ENCODE peak calls at places on chromosomes 4 and X, in five cellular contexts. One of them, this sample, is unnamed.

GRCh38 chrX:112851161-112851779 is 10.6 kb upstream of the AMOT start:
- DNase-seq in thoracic aorta: no peak
- DNase-seq in fibroblast of lung: no peak
- DNase-seq in tibial artery: no peak
- DNase-seq in sigmoid colon: no peak
- DNase-seq in this sample: no peak

GRCh38 chr4:6404611-6405416 is 67.6 kb downstream of the PPP2R2C start:
- DNase-seq in thoracic aorta: no peak
- DNase-seq in fibroblast of lung: no peak
- DNase-seq in tibial artery: no peak
- DNase-seq in sigmoid colon: no peak
- DNase-seq in this sample: no peak

GRCh38 chr4:34108456-34108855 is 2135.9 kb downstream of the ARAP2 start:
- DNase-seq in thoracic aorta: no peak
- DNase-seq in fibroblast of lung: peak; percentile 23
- DNase-seq in tibial artery: no peak
- DNase-seq in sigmoid colon: no peak
- DNase-seq in this sample: no peak

GRCh38 chr4:73434311-73434710 is 1.7 kb upstream of the AFP start:
- DNase-seq in thoracic aorta: no peak
- DNase-seq in fibroblast of lung: peak; percentile 24
- DNase-seq in tibial artery: no peak
- DNase-seq in sigmoid colon: no peak
- DNase-seq in this sample: no peak

GRCh38 chrX:1231850-1232505 is 19.5 kb upstream of the CRLF2 start:
- DNase-seq in thoracic aorta: no peak
- DNase-seq in fibroblast of lung: no peak
- DNase-seq in tibial artery: peak; percentile 19
- DNase-seq in sigmoid colon: peak; percentile 9
- DNase-seq in this sample: no peak

GRCh38 chr4:127778102-127778501 is 4.0 kb upstream of the HSPA4L start:
- DNase-seq in thoracic aorta: no peak
- DNase-seq in fibroblast of lung: no peak
- DNase-seq in tibial artery: no peak
- DNase-seq in sigmoid colon: no peak
- DNase-seq in this sample: no peak

GRCh38 chr4:37279894-37280592 is 35.5 kb downstream of the NWD2 start:
- DNase-seq in thoracic aorta: no peak
- DNase-seq in fibroblast of lung: no peak
- DNase-seq in tibial artery: no peak
- DNase-seq in sigmoid colon: no peak
- DNase-seq in this sample: no peak

GRCh38 chr4:7854697-7855370 is 84.8 kb downstream of the AFAP1 start:
- DNase-seq in thoracic aorta: no peak
- DNase-seq in fibroblast of lung: no peak
- DNase-seq in tibial artery: no peak
- DNase-seq in sigmoid colon: peak; percentile 26
- DNase-seq in this sample: no peak

GRCh38 chr4:38095691-38096090 is 135.5 kb downstream of the PTTG2 start:
- DNase-seq in thoracic aorta: no peak
- DNase-seq in fibroblast of lung: no peak
- DNase-seq in tibial artery: no peak
- DNase-seq in sigmoid colon: no peak
- DNase-seq in this sample: no peak

GRCh38 chr4:147975902-147976301 is 244.0 kb downstream of the ARHGAP10 start:
- DNase-seq in thoracic aorta: no peak
- DNase-seq in fibroblast of lung: no peak
- DNase-seq in tibial artery: no peak
- DNase-seq in sigmoid colon: no peak
- DNase-seq in this sample: no peak

GRCh38 chrX:132908891-132909290 is 49.5 kb downstream of the HS6ST2 start:
- DNase-seq in thoracic aorta: no peak
- DNase-seq in fibroblast of lung: no peak
- DNase-seq in tibial artery: no peak
- DNase-seq in sigmoid colon: no peak
- DNase-seq in this sample: peak; percentile 54
- H3K4me3 ChIP-seq in thoracic aorta: no peak overlapping the region
- H3K4me3 ChIP-seq in fibroblast of lung: no peak overlapping the region
- H3K4me3 ChIP-seq in tibial artery: no peak overlapping the region
- H3K4me3 ChIP-seq in sigmoid colon: no peak overlapping the region
- H3K4me3 ChIP-seq in this sample: no peak overlapping the region

GRCh38 chr4:138898282-138898681 is 117.3 kb upstream of the NOCT start:
- DNase-seq in thoracic aorta: no peak
- DNase-seq in fibroblast of lung: peak; percentile 40
- DNase-seq in tibial artery: no peak
- DNase-seq in sigmoid colon: no peak
- DNase-seq in this sample: no peak
- H3K9me3 ChIP-seq in thoracic aorta: no peaks in the 10 kb centered on the region
- H3K9me3 ChIP-seq in fibroblast of lung: no peaks in the 10 kb centered on the region
- H3K9me3 ChIP-seq in tibial artery: no peaks in the 10 kb centered on the region
- H3K9me3 ChIP-seq in sigmoid colon: no peaks in the 10 kb centered on the region
- H3K9me3 ChIP-seq in this sample: no peaks in the 10 kb centered on the region

DNA sequence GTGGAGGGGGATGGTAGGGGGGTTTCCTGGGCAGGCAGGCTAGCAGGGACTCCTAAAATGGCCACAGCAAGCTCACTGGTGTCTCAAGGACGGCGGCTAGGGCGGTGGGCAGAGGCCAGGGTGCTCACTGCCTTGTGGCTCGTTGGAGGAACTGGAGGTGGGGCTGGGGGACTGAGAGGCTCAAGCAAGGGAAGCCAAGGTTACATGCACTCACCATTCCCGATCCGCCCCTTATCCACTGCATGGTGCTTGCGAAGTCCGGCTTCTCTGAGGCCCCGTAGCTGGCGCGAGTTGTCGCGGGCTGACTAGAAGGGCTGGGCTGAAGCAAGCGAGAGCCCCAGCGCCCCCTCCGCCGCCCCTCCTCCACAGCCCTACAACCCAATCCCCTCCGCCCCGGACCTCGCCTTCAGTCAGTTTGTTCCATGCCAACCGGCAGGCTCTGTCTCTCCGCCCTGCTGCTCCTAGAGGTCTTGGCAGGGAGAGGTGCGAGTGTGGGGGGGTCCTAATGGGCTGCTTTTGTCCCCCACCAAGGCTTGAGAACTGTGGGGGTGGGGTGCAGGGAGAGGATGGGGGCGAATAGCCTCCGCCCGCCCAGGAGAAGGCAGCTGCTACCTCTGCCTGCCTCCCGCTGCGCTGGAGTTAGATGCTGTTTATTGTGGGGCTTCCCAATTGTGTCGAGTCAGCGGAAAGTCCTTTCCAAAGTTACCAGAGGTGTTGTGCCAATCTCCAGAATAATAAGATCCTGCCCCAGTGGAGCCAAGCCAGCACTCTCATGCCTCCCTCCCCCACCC is at the start of gene ARHGEF9:
- DNase-seq in thoracic aorta: no peak
- DNase-seq in fibroblast of lung: peak; percentile 29
- DNase-seq in tibial artery: peak; percentile 60
- DNase-seq in sigmoid colon: peak; percentile 68
- DNase-seq in this sample: peak; percentile 1
- H3K4me3 ChIP-seq in thoracic aorta: peak within 1 kb of the TSS; percentile 80
- H3K4me3 ChIP-seq in fibroblast of lung: peak within 1 kb of the TSS; percentile 54
- H3K4me3 ChIP-seq in tibial artery: peak within 1 kb of the TSS; percentile 60
- H3K4me3 ChIP-seq in sigmoid colon: peak within 1 kb of the TSS; percentile 52
- H3K4me3 ChIP-seq in this sample: no peak within 1 kb of the TSS

GRCh38 chr4:51858605-51859211 is 15.8 kb downstream of the DCUN1D4 start:
- DNase-seq in thoracic aorta: no peak
- DNase-seq in fibroblast of lung: peak; percentile 78
- DNase-seq in tibial artery: no peak
- DNase-seq in sigmoid colon: no peak
- DNase-seq in this sample: no peak
- H3K9me3 ChIP-seq in thoracic aorta: no peaks in the 10 kb centered on the region
- H3K9me3 ChIP-seq in fibroblast of lung: no peaks in the 10 kb centered on the region
- H3K9me3 ChIP-seq in tibial artery: no peaks in the 10 kb centered on the region
- H3K9me3 ChIP-seq in sigmoid colon: no peaks in the 10 kb centered on the region
- H3K9me3 ChIP-seq in this sample: no peaks in the 10 kb centered on the region

GRCh38 chr4:54852602-54853001 is 194.8 kb downstream of the KIT start:
- DNase-seq in thoracic aorta: no peak
- DNase-seq in fibroblast of lung: no peak
- DNase-seq in tibial artery: no peak
- DNase-seq in sigmoid colon: no peak
- DNase-seq in this sample: no peak
- H3K4me3 ChIP-seq in thoracic aorta: no peak overlapping the region
- H3K4me3 ChIP-seq in fibroblast of lung: no peak overlapping the region
- H3K4me3 ChIP-seq in tibial artery: no peak overlapping the region
- H3K4me3 ChIP-seq in sigmoid colon: no peak overlapping the region
- H3K4me3 ChIP-seq in this sample: no peak overlapping the region

DNA sequence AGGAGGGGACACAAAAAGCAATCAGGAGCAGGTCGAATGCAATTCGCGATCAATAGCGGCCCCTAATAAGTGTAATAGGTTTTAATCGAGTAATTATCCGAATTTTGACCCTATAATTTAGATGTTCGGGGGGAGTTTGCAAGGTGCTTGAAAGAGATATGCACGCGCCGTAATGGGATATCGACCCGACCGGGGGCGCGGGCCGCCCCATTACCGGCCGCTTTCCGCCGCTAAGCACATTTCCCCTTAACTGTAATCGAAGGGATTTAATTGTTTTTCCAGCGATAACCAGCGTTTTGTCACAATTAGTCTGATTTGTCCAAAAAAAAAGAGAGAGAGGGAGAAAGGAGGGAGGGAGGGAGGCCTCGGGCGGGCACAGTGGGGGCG is 1.0 kb downstream of the NKX1-1 start:
- DNase-seq in thoracic aorta: no peak
- DNase-seq in fibroblast of lung: no peak
- DNase-seq in tibial artery: no peak
- DNase-seq in sigmoid colon: no peak
- DNase-seq in this sample: no peak
- H3K9me3 ChIP-seq in thoracic aorta: no peaks in the 10 kb centered on the region
- H3K9me3 ChIP-seq in fibroblast of lung: no peaks in the 10 kb centered on the region
- H3K9me3 ChIP-seq in tibial artery: no peaks in the 10 kb centered on the region
- H3K9me3 ChIP-seq in sigmoid colon: no peaks in the 10 kb centered on the region
- H3K9me3 ChIP-seq in this sample: no peaks in the 10 kb centered on the region

GRCh38 chrX:141724186-141724585 is 25.6 kb upstream of the SPANXD start:
- DNase-seq in thoracic aorta: no peak
- DNase-seq in fibroblast of lung: no peak
- DNase-seq in tibial artery: no peak
- DNase-seq in sigmoid colon: no peak
- DNase-seq in this sample: no peak
- H3K4me3 ChIP-seq in thoracic aorta: no peak overlapping the region
- H3K4me3 ChIP-seq in fibroblast of lung: no peak overlapping the region
- H3K4me3 ChIP-seq in tibial artery: no peak overlapping the region
- H3K4me3 ChIP-seq in sigmoid colon: no peak overlapping the region
- H3K4me3 ChIP-seq in this sample: no peak overlapping the region

DNA sequence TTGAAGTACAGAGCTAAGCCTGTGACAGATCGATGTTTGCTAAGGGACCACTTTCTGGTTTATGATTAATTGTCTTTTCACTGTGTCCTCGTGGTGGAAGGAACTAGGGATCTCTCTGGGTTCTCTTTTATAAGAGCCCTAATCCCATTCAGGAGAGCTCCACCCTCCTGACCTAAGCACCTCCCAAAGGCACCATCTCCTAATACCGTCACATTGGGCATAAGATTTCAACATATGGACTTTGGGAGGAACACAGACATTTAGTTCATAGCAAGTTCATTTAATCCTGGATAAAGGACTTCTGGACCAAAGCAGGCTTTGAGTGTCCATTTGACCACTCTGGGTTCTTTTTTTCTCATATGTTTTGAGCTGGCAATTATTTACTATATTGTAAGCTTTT is 136.9 kb upstream of the IL15 start:
- DNase-seq in thoracic aorta: no peak
- DNase-seq in fibroblast of lung: no peak
- DNase-seq in tibial artery: no peak
- DNase-seq in sigmoid colon: no peak
- DNase-seq in this sample: no peak
- H3K9me3 ChIP-seq in thoracic aorta: no peaks in the 10 kb centered on the region
- H3K9me3 ChIP-seq in fibroblast of lung: no peaks in the 10 kb centered on the region
- H3K9me3 ChIP-seq in tibial artery: no peaks in the 10 kb centered on the region
- H3K9me3 ChIP-seq in sigmoid colon: no peaks in the 10 kb centered on the region
- H3K9me3 ChIP-seq in this sample: no peaks in the 10 kb centered on the region

GRCh38 chr4:41145571-41146078 is 68.7 kb downstream of the APBB2 start:
- DNase-seq in thoracic aorta: no peak
- DNase-seq in fibroblast of lung: peak; percentile 54
- DNase-seq in tibial artery: no peak
- DNase-seq in sigmoid colon: no peak
- DNase-seq in this sample: peak; percentile 34

GRCh38 chr4:41142356-41142755 is 72.0 kb downstream of the APBB2 start:
- DNase-seq in thoracic aorta: no peak
- DNase-seq in fibroblast of lung: peak; percentile 26
- DNase-seq in tibial artery: peak; percentile 76
- DNase-seq in sigmoid colon: no peak
- DNase-seq in this sample: peak; percentile 53

GRCh38 chr4:41144812-41145211 is 69.5 kb downstream of the APBB2 start:
- DNase-seq in thoracic aorta: no peak
- DNase-seq in fibroblast of lung: no peak
- DNase-seq in tibial artery: no peak
- DNase-seq in sigmoid colon: no peak
- DNase-seq in this sample: no peak

GRCh38 chr4:41142946-41143720 is 71.2 kb downstream of the APBB2 start:
- DNase-seq in thoracic aorta: peak; percentile 26
- DNase-seq in fibroblast of lung: peak; percentile 97
- DNase-seq in tibial artery: peak; percentile 84
- DNase-seq in sigmoid colon: peak; percentile 88
- DNase-seq in this sample: peak; percentile 68

DNA sequence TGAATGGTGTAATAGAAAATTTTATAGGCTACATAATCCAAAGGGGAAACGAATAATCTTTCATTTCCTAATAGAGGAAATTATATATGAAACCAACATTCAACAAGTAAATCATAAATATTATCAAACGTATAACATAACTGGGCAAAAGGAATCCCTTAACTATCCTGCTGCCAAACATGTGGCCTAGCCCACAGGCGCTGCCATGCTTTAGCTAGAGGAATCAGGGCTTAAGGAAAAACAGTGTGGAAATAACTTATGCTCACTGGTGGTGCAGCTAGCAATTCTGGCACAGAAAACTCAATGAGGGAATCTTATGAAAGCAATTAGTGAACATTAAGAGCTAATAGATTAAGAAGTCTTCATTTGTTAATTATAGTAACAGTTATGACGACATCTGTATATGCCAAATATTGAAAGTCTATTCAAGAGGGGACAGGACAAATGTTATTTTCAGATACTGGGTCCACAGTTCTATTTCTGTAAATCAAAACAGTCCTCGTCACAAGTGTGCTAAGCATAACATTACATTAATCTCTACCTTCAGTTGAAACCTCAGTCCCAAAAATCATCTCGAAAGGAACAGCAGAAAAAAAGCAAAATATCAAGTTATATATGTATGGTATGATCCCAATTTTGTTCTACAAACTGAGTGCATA is 70.5 kb downstream of the APBB2 start:
- DNase-seq in thoracic aorta: no peak
- DNase-seq in fibroblast of lung: peak; percentile 52
- DNase-seq in tibial artery: no peak
- DNase-seq in sigmoid colon: no peak
- DNase-seq in this sample: peak; percentile 27
- H3K4me3 ChIP-seq in thoracic aorta: peak overlapping the region; percentile 60
- H3K4me3 ChIP-seq in fibroblast of lung: peak overlapping the region; percentile 51
- H3K4me3 ChIP-seq in tibial artery: peak overlapping the region; percentile 16
- H3K4me3 ChIP-seq in sigmoid colon: no peak overlapping the region
- H3K4me3 ChIP-seq in this sample: no peak overlapping the region

GRCh38 chr4:58064618-58065017 is 954.4 kb upstream of the IGFBP7 start:
- DNase-seq in thoracic aorta: no peak
- DNase-seq in fibroblast of lung: no peak
- DNase-seq in tibial artery: no peak
- DNase-seq in sigmoid colon: no peak
- DNase-seq in this sample: no peak
- H3K9me3 ChIP-seq in thoracic aorta: no peaks in the 10 kb centered on the region
- H3K9me3 ChIP-seq in fibroblast of lung: no peaks in the 10 kb centered on the region
- H3K9me3 ChIP-seq in tibial artery: no peaks in the 10 kb centered on the region
- H3K9me3 ChIP-seq in sigmoid colon: no peaks in the 10 kb centered on the region
- H3K9me3 ChIP-seq in this sample: no peaks in the 10 kb centered on the region

This sample was measured in MG63.